ENCODE peak calls at places on chromosomes 6 and 20, in seven cellular contexts. N is WTC11, C is progenitor cell of endocrine pancreas, E is left lung, Z is Peyer's patch, F is fibroblast of lung, K is lower leg skin. D is an unnamed sample.

GRCh38 chr6:3798211-3798909 is 46.8 kb upstream of the PXDC1 start:
- DNase-seq in N (no peak), C (no peak), E (no peak), Z (no peak), F (peak), K (no peak), D (no peak)

GRCh38 chr20:1041845-1042390 is 39.8 kb upstream of the RSPO4 start:
- DNase-seq in N (no peak), C (no peak), E (no peak), Z (no peak), F (no peak), K (no peak), D (no peak)

GRCh38 chr6:168041928-168042327 is 37.1 kb downstream of the FRMD1 start:
- DNase-seq in N (no peak), C (no peak), E (no peak), Z (no peak), F (no peak), K (peak), D (no peak)

GRCh38 chr6:133046576-133046975 is 194.6 kb upstream of the EYA4 start:
- DNase-seq in N (no peak), C (no peak), E (no peak), Z (no peak), F (no peak), K (no peak), D (no peak)

GRCh38 chr6:356828-357251 is 34.7 kb upstream of the IRF4 start:
- DNase-seq in N (no peak), C (no peak), E (no peak), Z (no peak), F (no peak), K (no peak), D (no peak)

GRCh38 chr6:167244064-167244949 is 46.8 kb upstream of the UNC93A start:
- DNase-seq in N (no peak), C (no peak), E (no peak), Z (no peak), F (no peak), K (peak), D (no peak)

GRCh38 chr6:151068761-151069312 is 170.9 kb upstream of the AKAP12 start:
- DNase-seq in N (no peak), C (no peak), E (no peak), Z (no peak), F (peak), K (no peak), D (no peak)

GRCh38 chr20:4633379-4633778 is 88.3 kb upstream of the PRND start:
- DNase-seq in N (no peak), C (no peak), E (no peak), Z (no peak), F (no peak), K (no peak), D (no peak)

GRCh38 chr6:161228911-161229591 is 44.8 kb downstream of the AGPAT4 start:
- DNase-seq in N (no peak), C (no peak), E (no peak), Z (no peak), F (peak), K (no peak), D (no peak)

GRCh38 chr20:15817351-15817750 is 755.9 kb downstream of the KIF16B start:
- DNase-seq in N (no peak), C (no peak), E (no peak), Z (no peak), F (no peak), K (no peak), D (no peak)

GRCh38 chr6:136178749-136179148 is 71.4 kb downstream of the MTFR2 start:
- DNase-seq in N (no peak), C (no peak), E (no peak), Z (no peak), F (no peak), K (no peak), D (no peak)

GRCh38 chr6:8904754-8905153 is 469.4 kb upstream of the SLC35B3 start:
- DNase-seq in N (peak), C (no peak), E (no peak), Z (no peak), F (no peak), K (no peak), D (no peak)

GRCh38 chr6:134317471-134318131 is at the start of gene SGK1:
- DNase-seq in N (peak), C (no peak), E (no peak), Z (no peak), F (peak), K (no peak), D (peak)

GRCh38 chr20:62477669-62478450 is 2.1 kb upstream of the GATA5 start:
- DNase-seq in N (peak), C (no peak), E (no peak), Z (no peak), F (no peak), K (no peak), D (no peak)
- TF ChIP-seq CTCF in N (no peak), C (peak), E (no peak), Z (no peak), F (no peak), K (no peak), D (no peak)

GRCh38 chr20:25622450-25623224 is 1.2 kb downstream of the NANP start:
- DNase-seq in N (no peak), C (no peak), E (no peak), Z (no peak), F (peak), K (peak), D (no peak)

GRCh38 chr20:25622049-25622448 is 1.8 kb downstream of the NANP start:
- DNase-seq in N (no peak), C (no peak), E (no peak), Z (no peak), F (no peak), K (no peak), D (no peak)

GRCh38 chr20:25623225-25623735 is 534 bp downstream of the NANP start:
- DNase-seq in N (peak), C (peak), E (peak), Z (no peak), F (peak), K (peak), D (no peak)

GRCh38 chr20:25623736-25624499 is at the start of gene NANP:
- DNase-seq in N (peak), C (peak), E (peak), Z (peak), F (peak), K (peak), D (peak)

DNA sequence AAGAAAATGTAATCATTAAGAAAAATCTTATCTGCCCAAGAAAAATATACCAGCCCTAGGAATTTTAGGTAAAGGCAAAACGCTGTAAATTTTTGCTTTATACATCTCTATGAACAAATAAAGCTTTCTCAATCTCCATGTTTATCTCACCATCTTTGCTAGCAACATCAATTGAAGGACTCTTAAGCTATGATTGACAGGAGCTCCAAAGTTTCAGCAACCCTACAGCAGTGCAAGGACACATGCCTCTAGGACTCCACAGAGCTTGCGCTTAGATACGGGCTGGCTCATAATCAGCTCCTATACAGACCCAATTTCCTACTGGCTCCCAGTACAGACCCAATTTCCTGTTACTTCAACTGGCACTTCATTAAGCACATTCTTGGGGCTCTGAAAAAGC is 4.3 kb downstream of the NANP start:
- DNase-seq in N (no peak), C (no peak), E (no peak), Z (no peak), F (no peak), K (no peak), D (no peak)
- TF ChIP-seq CTCF in N (no peak), C (no peak), E (no peak), Z (no peak), F (no peak), K (no peak), D (no peak)

DNA sequence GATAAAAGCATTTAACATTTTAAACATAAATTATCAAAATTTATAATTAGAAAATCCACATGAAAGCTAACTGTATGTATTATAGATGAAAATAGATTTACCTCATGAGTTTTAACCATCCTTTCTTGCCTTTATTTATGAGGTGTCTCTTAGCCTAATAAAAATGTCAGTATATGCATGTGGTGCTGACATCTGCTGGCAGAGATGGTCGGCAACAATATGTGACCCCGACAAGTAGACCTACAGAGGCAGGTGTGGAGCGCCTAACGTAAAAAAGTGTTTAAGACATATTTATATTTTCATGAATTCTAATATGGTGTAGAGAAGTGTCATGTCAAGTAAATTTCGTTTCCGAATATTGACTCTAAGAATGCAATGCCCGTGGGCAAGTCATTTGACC is 149.0 kb upstream of the FUT9 start:
- DNase-seq in N (peak), C (no peak), E (no peak), Z (no peak), F (no peak), K (no peak), D (no peak)
- TF ChIP-seq CTCF in N (no peak), C (peak), E (no peak), Z (peak), F (no peak), K (no peak), D (no peak)

GRCh38 chr20:35000922-35001595 is 45.4 kb downstream of the MYH7B start:
- DNase-seq in N (no peak), C (no peak), E (peak), Z (no peak), F (no peak), K (no peak), D (no peak)

GRCh38 chr20:35003211-35004031 is 47.8 kb downstream of the MYH7B start:
- DNase-seq in N (peak), C (no peak), E (peak), Z (peak), F (no peak), K (no peak), D (no peak)

GRCh38 chr20:35002426-35003210 is 47.0 kb downstream of the MYH7B start:
- DNase-seq in N (no peak), C (no peak), E (peak), Z (peak), F (no peak), K (no peak), D (no peak)

GRCh38 chr20:35000311-35000921 is 44.7 kb downstream of the MYH7B start:
- DNase-seq in N (no peak), C (no peak), E (peak), Z (no peak), F (no peak), K (no peak), D (no peak)

GRCh38 chr20:35001596-35002362 is 46.1 kb downstream of the MYH7B start:
- DNase-seq in N (peak), C (no peak), E (peak), Z (no peak), F (no peak), K (no peak), D (no peak)
- TF ChIP-seq CTCF in N (no peak), C (peak), E (no peak), Z (peak), F (no peak), K (no peak), D (no peak)

DNA sequence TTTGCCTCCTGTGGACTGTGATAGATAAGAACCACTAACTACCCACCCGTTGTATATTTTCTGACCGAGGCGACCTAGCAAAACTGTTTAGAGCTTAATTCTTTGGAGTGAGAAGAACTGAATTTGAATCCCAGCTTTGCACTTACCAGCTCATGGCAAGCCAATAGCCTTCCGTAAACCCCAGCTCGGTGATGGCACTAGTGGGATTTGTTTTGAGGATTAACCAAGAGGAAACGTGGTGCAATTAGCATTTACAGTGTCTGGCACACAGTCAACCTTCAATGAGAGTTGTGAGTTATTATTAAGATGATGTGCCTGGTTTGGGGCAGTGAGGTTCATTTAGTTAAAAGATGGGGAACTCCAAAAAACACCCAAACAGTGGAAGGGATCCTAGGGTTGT is 12.3 kb upstream of the DSP start:
- DNase-seq in N (no peak), C (no peak), E (no peak), Z (no peak), F (peak), K (no peak), D (no peak)
- TF ChIP-seq CTCF in N (no peak), C (no peak), E (no peak), Z (no peak), F (no peak), K (no peak), D (no peak)

GRCh38 chr6:100721256-100721655 is 159.9 kb downstream of the ASCC3 start:
- DNase-seq in N (no peak), C (no peak), E (no peak), Z (no peak), F (no peak), K (no peak), D (no peak)
- TF ChIP-seq CTCF in N (no peak), C (no peak), E (no peak), Z (no peak), F (no peak), K (no peak), D (no peak)

DNA sequence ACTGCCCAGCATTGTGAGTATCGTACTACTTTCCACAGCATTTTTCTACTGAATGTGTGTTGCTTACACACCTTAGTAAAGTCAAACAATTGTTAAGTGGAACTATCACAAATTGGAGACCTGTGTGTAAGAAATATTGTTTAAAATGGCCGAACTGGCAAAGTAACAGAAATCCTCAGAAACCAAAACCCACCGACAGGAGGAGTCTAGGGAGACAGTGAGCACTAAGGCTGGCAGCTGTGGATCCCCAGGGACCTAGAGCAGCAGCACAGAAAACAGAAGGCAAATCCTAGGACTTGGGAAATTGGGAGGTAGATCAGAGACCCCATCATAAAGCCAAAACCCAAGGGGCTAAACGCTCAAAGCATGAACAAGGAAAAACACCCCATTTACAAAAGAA is 69.9 kb downstream of the SESN1 start:
- DNase-seq in N (peak), C (no peak), E (no peak), Z (no peak), F (no peak), K (no peak), D (no peak)
- TF ChIP-seq CTCF in N (no peak), C (no peak), E (no peak), Z (no peak), F (no peak), K (no peak), D (no peak)

GRCh38 chr20:35263609-35264223 is 14.2 kb downstream of the MMP24OS start:
- DNase-seq in N (no peak), C (no peak), E (peak), Z (no peak), F (no peak), K (no peak), D (no peak)

GRCh38 chr20:35260426-35260825 is 17.5 kb downstream of the MMP24OS start:
- DNase-seq in N (no peak), C (no peak), E (no peak), Z (no peak), F (no peak), K (no peak), D (no peak)

GRCh38 chr20:35269055-35269781 is 8.7 kb downstream of the MMP24OS start:
- DNase-seq in N (peak), C (peak), E (peak), Z (peak), F (peak), K (no peak), D (peak)

GRCh38 chr20:35267092-35267491 is 10.8 kb downstream of the MMP24OS start:
- DNase-seq in N (no peak), C (no peak), E (no peak), Z (no peak), F (no peak), K (no peak), D (no peak)

DNA sequence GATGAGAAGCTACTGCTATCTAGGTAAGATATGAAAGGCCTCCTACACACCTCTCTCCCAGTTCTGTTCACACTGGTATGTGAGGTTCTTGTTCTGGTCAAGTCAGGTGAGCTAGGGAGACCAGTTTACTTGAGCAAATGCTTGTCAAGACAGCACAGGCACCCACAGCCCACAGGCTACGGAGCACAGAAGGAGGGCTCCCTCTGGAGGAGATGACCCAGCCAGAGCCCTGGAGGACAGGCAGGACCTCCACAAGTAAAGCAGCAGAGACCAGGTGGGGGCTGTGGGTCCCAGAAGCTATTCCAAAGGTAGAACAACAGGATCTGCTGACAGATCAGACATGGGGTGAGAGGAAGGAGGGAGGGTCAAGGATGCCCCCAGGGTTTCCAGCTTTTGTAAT is 13.2 kb downstream of the MMP24OS start:
- DNase-seq in N (peak), C (no peak), E (no peak), Z (no peak), F (peak), K (no peak), D (no peak)
- TF ChIP-seq CTCF in N (no peak), C (peak), E (no peak), Z (no peak), F (no peak), K (no peak), D (no peak)

GRCh38 chr6:34568341-34568680 is 12.2 kb upstream of the SPDEF start:
- DNase-seq in N (no peak), C (no peak), E (no peak), Z (no peak), F (no peak), K (no peak), D (no peak)

GRCh38 chr6:34564181-34564580 is 8.1 kb upstream of the SPDEF start:
- DNase-seq in N (no peak), C (no peak), E (no peak), Z (no peak), F (no peak), K (no peak), D (no peak)

GRCh38 chr6:34566830-34567546 is 10.9 kb upstream of the SPDEF start:
- DNase-seq in N (no peak), C (no peak), E (no peak), Z (no peak), F (no peak), K (no peak), D (no peak)

GRCh38 chr6:34563513-34563870 is 7.4 kb upstream of the SPDEF start:
- DNase-seq in N (no peak), C (no peak), E (no peak), Z (no peak), F (no peak), K (no peak), D (no peak)

DNA sequence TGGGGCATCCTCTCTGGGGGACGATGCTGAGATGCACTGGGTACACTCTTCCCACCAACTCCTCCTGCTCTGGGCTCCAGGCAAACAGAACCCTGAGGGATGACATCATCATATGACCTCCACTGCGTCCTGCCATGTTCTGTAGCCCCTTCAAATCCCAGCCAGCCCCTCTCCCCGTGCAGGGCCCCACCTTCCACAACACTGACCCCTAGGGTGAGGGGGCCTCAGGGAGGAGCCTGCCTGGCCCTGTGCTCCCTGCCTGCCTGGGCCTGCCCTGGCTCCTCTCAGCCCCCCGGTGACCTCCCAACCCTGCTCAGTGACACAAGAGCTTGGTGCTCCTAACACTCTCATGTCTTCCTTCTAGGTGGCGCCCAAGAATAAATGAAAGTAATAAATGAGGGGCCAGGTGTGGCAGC is 9.6 kb upstream of the SPDEF start:
- DNase-seq in N (no peak), C (no peak), E (no peak), Z (no peak), F (no peak), K (no peak), D (no peak)
- TF ChIP-seq CTCF in N (no peak), C (no peak), E (no peak), Z (no peak), F (no peak), K (no peak), D (no peak)